ENCODE peak calls at places on chromosomes 4 and X, in ten cellular contexts. W, F, J, M, Q, Y, I, G, T and D are unnamed samples.
A peak's percentile ranks its signal among the peaks of the same experiment; 100 is the strongest.

GRCh38 chrX:94418065-94418464 is 744.1 kb downstream of the FAM133A start:
- DNase-seq in F (no peak), G (no peak), M (no peak), J (no peak), I (no peak), W (no peak), T (no peak), Q (no peak), Y (no peak), D (no peak)

GRCh38 chr4:3397128-3397527 is 44.6 kb upstream of the HGFAC start:
- DNase-seq in M (no peak), F (no peak), I (no peak), W (no peak), J (no peak), G (no peak), T (no peak), Y (no peak), Q (no peak), D (no peak)

GRCh38 chr4:165443276-165443675 is 64.5 kb downstream of the CPE start:
- DNase-seq in Q (no peak), Y (no peak), W (no peak), T (no peak), F (no peak), G (no peak), M (no peak), I (no peak), J (no peak), D (no peak)

GRCh38 chr4:108209489-108209888 is 40.8 kb upstream of the LEF1 start:
- DNase-seq in I (no peak), Y (no peak), J (no peak), Q (no peak), F (no peak), M (no peak), G (no peak), W (no peak), T (no peak), D (no peak)

GRCh38 chrX:77740376-77740905 is 45.6 kb downstream of the ATRX start:
- DNase-seq in W (peak; percentile 30), J (no peak), Q (no peak), F (no peak), Y (no peak), I (no peak), T (no peak), G (no peak), M (no peak), D (no peak)

GRCh38 chr4:17109126-17109525 is 210.7 kb upstream of the LDB2 start:
- DNase-seq in W (no peak), M (no peak), Q (no peak), Y (no peak), I (no peak), F (no peak), G (no peak), T (no peak), J (no peak), D (no peak)

GRCh38 chr4:152165146-152165545 is 370.7 kb downstream of the FBXW7 start:
- DNase-seq in W (peak; percentile 50), M (no peak), Q (peak; percentile 17), I (no peak), T (no peak), F (no peak), J (no peak), Y (no peak), G (no peak), D (no peak)

GRCh38 chrX:95057341-95057740 is 1383.3 kb downstream of the FAM133A start:
- DNase-seq in Y (no peak), J (no peak), W (peak; percentile 98), Q (peak; percentile 55), G (no peak), M (no peak), T (no peak), I (no peak), F (peak; percentile 3), D (no peak)